ENCODE peak calls at places on chromosomes 3 and 15, in five cellular contexts. D is activated CD4-positive, CD25-positive, alpha-beta regulatory T cell treated with anti-CD3 and anti-CD28 coated beads, Interleukin-2, amount 50 U/mL, for 72 hours; G is PC-3; C is Kasumi-1; Y is uterus. U is an unnamed sample.

GRCh38 chr3:133591271-133591742 is 17.8 kb downstream of the CDV3 start:
- DNase-seq in G (peak), Y (no peak), D (no peak), C (no peak), U (no peak)

GRCh38 chr3:61315874-61316273 is 64.6 kb upstream of the FHIT start:
- DNase-seq in Y (no peak), G (peak), D (no peak), C (peak), U (no peak)

GRCh38 chr3:35659808-35660207 is 20.5 kb downstream of the ARPP21 start:
- DNase-seq in D (no peak), C (no peak), Y (no peak), G (peak), U (no peak)

GRCh38 chr3:52090620-52091468 is 34.5 kb upstream of the DUSP7 start:
- DNase-seq in C (no peak), D (no peak), Y (no peak), G (no peak), U (no peak)

GRCh38 chr15:86247249-86247955 is 167.7 kb downstream of the AGBL1 start:
- DNase-seq in D (no peak), Y (no peak), G (no peak), C (no peak), U (no peak)

GRCh38 chr15:68412218-68412617 is 19.7 kb downstream of the ITGA11 start:
- DNase-seq in C (no peak), D (no peak), G (no peak), Y (peak), U (no peak)

GRCh38 chr3:51637941-51638471 is 33.0 kb upstream of the TEX264 start:
- DNase-seq in G (peak), D (no peak), Y (no peak), C (peak), U (peak)

GRCh38 chr15:61173899-61174689 is 55.0 kb downstream of the RORA start:
- DNase-seq in Y (no peak), C (no peak), G (peak), D (no peak), U (no peak)

GRCh38 chr3:27345493-27345892 is 23.7 kb downstream of the NEK10 start:
- DNase-seq in D (no peak), C (no peak), Y (no peak), G (peak), U (no peak)

GRCh38 chr3:127170794-127171193 is 22.1 kb upstream of the PRR23E start:
- DNase-seq in C (no peak), G (peak), D (no peak), Y (no peak), U (no peak)

GRCh38 chr3:146131616-146132410 is 29.2 kb downstream of the PLOD2 start:
- DNase-seq in Y (no peak), C (no peak), D (no peak), G (peak), U (no peak)

GRCh38 chr3:108406661-108407206 is 103.7 kb downstream of the MYH15 start:
- DNase-seq in C (peak), D (no peak), Y (no peak), G (peak), U (no peak)

GRCh38 chr3:159157275-159157674 is 355.4 kb downstream of the MFSD1 start:
- DNase-seq in D (no peak), C (no peak), G (peak), Y (no peak), U (no peak)

GRCh38 chr3:123648696-123649405 is 64.0 kb upstream of the HACD2 start:
- DNase-seq in D (no peak), G (no peak), C (no peak), Y (no peak), U (no peak)

GRCh38 chr15:71093089-71094024 is 21.9 kb upstream of the THSD4 start:
- DNase-seq in G (peak), Y (no peak), C (no peak), D (no peak), U (no peak)

GRCh38 chr3:71868891-71869290 is 83.9 kb upstream of the PROK2 start:
- DNase-seq in D (no peak), Y (no peak), C (no peak), G (no peak), U (no peak)

GRCh38 chr15:30895461-30896210 is 8.1 kb upstream of the FAN1 start:
- DNase-seq in C (no peak), G (no peak), Y (no peak), D (no peak), U (no peak)

GRCh38 chr3:171982829-171983228 is 56.5 kb upstream of the FNDC3B start:
- DNase-seq in C (no peak), Y (no peak), D (no peak), G (peak), U (no peak)